ENCODE peak calls at places on chromosomes 13 and 19, in six cellular contexts. L is nephron progenitor cell; E is left ventricle myocardium inferior; U is memory B cell; F is stimulated activated CD4-positive, alpha-beta T cell treated with anti-CD3 and anti-CD28 coated beads, Interleukin-1b, Interleukin-23, amount 100 ng/mL, for 24 hours; K is stimulated activated naive CD8-positive, alpha-beta T cell treated with anti-CD3 and anti-CD28 coated beads, Interleukin-15, Interleukin-2, amounts not matched to agents 100 U/mL and 50 U/mL, for 24 hours. A is an unnamed sample.

GRCh38 chr13:110399801-110400200 is 92.7 kb downstream of the COL4A2 start:
- DNase-seq in K (no peak), F (no peak), L (no peak), U (no peak), E (no peak), A (no peak)

GRCh38 chr13:34360702-34361101 is 542.8 kb downstream of the RFC3 start:
- DNase-seq in K (no peak), L (no peak), U (no peak), E (no peak), F (no peak), A (no peak)

GRCh38 chr13:110875243-110875642 is 39.6 kb downstream of the ANKRD10 start:
- DNase-seq in L (no peak), K (no peak), F (no peak), E (no peak), U (no peak), A (no peak)

GRCh38 chr13:19587635-19588300 is 26.4 kb upstream of the TPTE2 start:
- DNase-seq in F (no peak), U (no peak), L (no peak), K (peak), E (no peak), A (no peak)

GRCh38 chr13:60583196-60583908 is 186.3 kb downstream of the TDRD3 start:
- DNase-seq in F (no peak), K (no peak), E (no peak), U (no peak), L (no peak), A (peak)

GRCh38 chr13:41457589-41458186 is 338 bp downstream of the RGCC start:
- DNase-seq in L (peak), U (peak), F (no peak), K (peak), E (peak), A (no peak)

GRCh38 chr19:6271721-6272410 is 7.9 kb downstream of the MLLT1 start:
- DNase-seq in F (no peak), K (no peak), U (no peak), L (no peak), E (peak), A (peak)

GRCh38 chr13:25084101-25084500 is 11.8 kb upstream of the PABPC3 start:
- DNase-seq in L (no peak), K (no peak), U (no peak), F (no peak), E (no peak), A (no peak)

GRCh38 chr13:110298566-110299321 is 8.2 kb downstream of the COL4A1 start:
- DNase-seq in U (no peak), F (no peak), K (peak), E (no peak), L (no peak), A (no peak)

GRCh38 chr13:60417734-60418133 is 20.7 kb downstream of the TDRD3 start:
- DNase-seq in L (no peak), U (no peak), E (no peak), F (no peak), K (no peak), A (no peak)

GRCh38 chr19:43780706-43781525 is at the start of gene KCNN4:
- DNase-seq in F (peak), E (no peak), L (no peak), U (peak), K (peak), A (no peak)

GRCh38 chr13:95593462-95593861 is 40.9 kb downstream of the CLDN10 start:
- DNase-seq in U (no peak), L (no peak), F (no peak), E (no peak), K (no peak), A (no peak)

GRCh38 chr13:51894239-51894638 is 32.5 kb downstream of the CCDC70 start:
- DNase-seq in E (no peak), L (no peak), F (no peak), K (no peak), U (no peak), A (no peak)

GRCh38 chr13:29513002-29513980 is 82.2 kb downstream of the SLC7A1 start:
- DNase-seq in L (no peak), E (no peak), K (no peak), F (no peak), U (no peak), A (no peak)

GRCh38 chr13:83880275-83881027 is 1.8 kb downstream of the SLITRK1 start:
- DNase-seq in K (no peak), F (no peak), U (no peak), E (no peak), L (no peak), A (no peak)

GRCh38 chr19:13896227-13896626 is 9.7 kb downstream of the BRME1 start:
- DNase-seq in U (no peak), K (no peak), L (no peak), E (no peak), F (no peak), A (no peak)

GRCh38 chr13:110108348-110109139 is 198.4 kb downstream of the COL4A1 start:
- DNase-seq in E (peak), L (peak), K (no peak), F (no peak), U (no peak), A (peak)

A was measured in adrenal gland.